ENCODE peak calls at places on chromosomes 4 and X, in four cellular contexts. H, T, W and S are unnamed samples.

GRCh38 chr4:182085051-182085480 is 158.1 kb upstream of the TENM3 start:
- DNase-seq in W (no peak), H (peak; percentile 29), T (no peak), S (no peak)

GRCh38 chrX:71533850-71534515 is 1.1 kb downstream of the OGT start:
- DNase-seq in T (peak; percentile 68), W (peak; percentile 63), H (peak; percentile 45), S (peak; percentile 45)

GRCh38 chr4:169009281-169010124 is 552 bp downstream of the CBR4 start:
- DNase-seq in W (peak; percentile 68), H (peak; percentile 51), T (peak; percentile 78), S (peak; percentile 78)

GRCh38 chr4:180827193-180827592 is 1416.0 kb upstream of the TENM3 start:
- DNase-seq in T (no peak), W (peak; percentile 28), H (no peak), S (no peak)

GRCh38 chr4:105240037-105240436 is 93.4 kb downstream of the TET2 start:
- DNase-seq in W (no peak), T (no peak), H (no peak), S (no peak)

GRCh38 chrX:120824021-120824420 is 51.6 kb downstream of the CT47B1 start:
- DNase-seq in T (no peak), W (no peak), H (no peak), S (no peak)

GRCh38 chrX:15321447-15321846 is 6.0 kb upstream of the ASB11 start:
- DNase-seq in W (no peak), T (peak; percentile 52), H (no peak), S (no peak)

GRCh38 chrX:139739138-139739537 is 31.2 kb upstream of the MCF2 start:
- DNase-seq in H (peak; percentile 29), W (peak; percentile 1), T (no peak), S (no peak)

GRCh38 chrX:136768469-136769084 is 12.2 kb downstream of the ARHGEF6 start:
- DNase-seq in H (peak; percentile 89), W (peak; percentile 83), T (peak; percentile 72), S (peak; percentile 48)

GRCh38 chrX:57353472-57354132 is 67.1 kb downstream of the FAAH2 start:
- DNase-seq in T (no peak), W (no peak), H (no peak), S (no peak)

GRCh38 chr4:72701987-72702819 is 133.2 kb upstream of the ADAMTS3 start:
- DNase-seq in T (no peak), H (peak; percentile 77), W (peak; percentile 75), S (no peak)

GRCh38 chr4:1336079-1336478 is 10.9 kb upstream of the UVSSA start:
- DNase-seq in W (peak; percentile 52), T (no peak), H (no peak), S (no peak)

GRCh38 chr4:182384496-182385155 is 141.4 kb downstream of the TENM3 start:
- DNase-seq in W (peak; percentile 9), H (no peak), T (no peak), S (no peak)

GRCh38 chr4:122331195-122331594 is 47.6 kb upstream of the ADAD1 start:
- DNase-seq in T (no peak), W (no peak), H (no peak), S (no peak)

DNA sequence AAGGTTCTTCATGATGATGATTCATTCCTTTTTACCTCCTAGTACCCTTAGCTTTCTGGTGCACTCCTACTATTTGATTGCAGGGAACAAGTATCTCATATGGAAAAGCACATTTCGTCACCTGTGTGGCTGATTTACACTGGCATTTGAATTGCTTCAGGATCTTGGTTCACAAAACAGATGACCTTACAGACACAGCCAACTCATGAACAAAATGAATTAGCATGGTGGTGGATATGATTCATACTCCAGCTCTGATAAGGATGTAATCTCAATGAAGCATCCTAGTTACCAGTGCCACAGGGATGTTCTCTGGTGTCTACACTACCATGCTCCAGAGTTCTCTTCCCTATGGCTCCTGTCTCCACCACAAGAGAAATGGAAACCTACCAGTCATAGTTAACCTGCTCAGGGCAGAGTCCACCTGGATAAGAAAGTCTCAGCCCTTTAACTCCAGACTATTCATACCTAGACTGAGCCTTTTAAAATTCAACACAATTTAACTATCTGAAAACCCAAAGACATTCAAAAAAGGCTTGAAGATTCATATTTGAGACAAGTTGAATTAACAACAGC is 40.7 kb downstream of the TEC start:
- DNase-seq in H (no peak), T (no peak), W (no peak), S (no peak)
- H3K4me3 ChIP-seq in H (no peak overlapping the region), T (no peak overlapping the region), W (no peak overlapping the region), S (no peak overlapping the region)

DNA sequence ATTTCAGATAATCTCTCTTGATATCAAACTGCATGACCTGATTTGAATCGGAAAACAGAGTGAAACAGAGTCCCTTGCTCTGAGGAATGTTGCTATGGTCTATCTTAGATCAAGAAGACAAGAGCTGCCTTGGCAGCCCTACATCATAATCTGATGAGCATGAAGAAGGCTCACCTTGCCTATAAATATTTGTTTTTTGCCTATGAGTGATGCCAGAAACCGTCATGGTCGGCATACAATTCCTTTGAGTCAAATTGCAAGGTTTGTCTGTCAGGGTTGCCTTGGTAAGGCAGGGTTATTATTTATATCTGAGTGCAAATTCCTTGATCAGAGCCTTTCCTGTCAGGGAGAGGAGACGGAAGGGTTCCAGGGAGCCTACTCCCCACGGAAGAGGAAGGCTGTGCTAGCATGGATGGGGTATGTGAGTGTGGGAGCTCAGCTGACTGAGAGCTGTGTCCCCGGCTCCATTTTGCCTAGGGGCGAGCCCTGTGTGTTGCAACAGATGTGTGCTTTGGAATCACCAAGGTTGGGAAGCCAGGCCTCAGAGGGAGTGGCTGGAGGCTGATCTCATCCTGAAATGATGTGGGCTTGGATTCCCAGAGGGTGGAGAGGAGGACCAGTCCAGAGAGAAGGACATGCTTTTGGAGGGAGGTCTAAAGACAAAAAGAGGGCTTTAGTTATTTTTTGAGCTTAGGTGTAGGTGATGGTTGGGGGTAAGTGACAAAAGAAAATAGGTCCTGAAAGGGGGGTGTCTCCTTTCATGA is 43.6 kb downstream of the RTL9 start:
- DNase-seq in T (peak; percentile 53), W (peak; percentile 62), H (peak; percentile 40), S (no peak)
- H3K27me3 ChIP-seq in T (no peaks in the 10 kb centered on the region), W (no peaks in the 10 kb centered on the region), H (no peaks in the 10 kb centered on the region), S (no peaks in the 10 kb centered on the region)

GRCh38 chr4:37991623-37992410 is 31.6 kb downstream of the PTTG2 start:
- DNase-seq in W (no peak), T (no peak), H (no peak), S (no peak)
- H3K27ac ChIP-seq in W (peak overlapping the region; percentile 80), T (peak overlapping the region; percentile 12), H (no peak overlapping the region), S (no peak overlapping the region)

GRCh38 chr4:53656421-53656981 is 65.2 kb upstream of the LNX1 start:
- DNase-seq in T (peak; percentile 52), H (no peak), W (peak; percentile 79), S (no peak)
- H3K4me3 ChIP-seq in T (no peak overlapping the region), H (no peak overlapping the region), W (no peak overlapping the region), S (no peak overlapping the region)

GRCh38 chrX:114717921-114718320 is 134.0 kb downstream of the HTR2C start:
- DNase-seq in W (no peak), T (no peak), H (no peak), S (no peak)

DNA sequence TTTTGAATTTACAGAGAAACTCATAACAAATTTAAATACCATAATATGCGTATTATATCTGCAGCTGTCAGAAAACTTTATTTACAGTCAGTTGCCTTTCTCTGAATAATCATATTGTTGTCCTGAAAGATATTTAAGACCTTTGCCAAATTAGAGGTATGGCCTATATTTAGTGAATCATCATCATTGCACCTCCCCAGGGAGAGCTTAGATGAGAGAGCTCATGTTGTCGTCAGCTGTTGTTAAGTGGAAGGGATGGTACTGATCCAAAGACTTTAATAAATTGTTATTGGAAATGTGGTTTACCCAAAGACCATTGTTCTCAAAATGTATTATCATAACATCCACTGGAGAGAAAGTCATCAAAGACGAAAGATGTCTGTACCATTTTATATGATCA is 128.6 kb downstream of the HTR2C start:
- DNase-seq in H (no peak), W (no peak), T (no peak), S (no peak)
- H3K27me3 ChIP-seq in H (no peaks in the 10 kb centered on the region), W (no peaks in the 10 kb centered on the region), T (no peaks in the 10 kb centered on the region), S (no peaks in the 10 kb centered on the region)

GRCh38 chr4:106583567-106583966 is 215.0 kb upstream of the GIMD1 start:
- DNase-seq in W (peak; percentile 84), H (peak; percentile 83), T (no peak), S (no peak)
- H3K27ac ChIP-seq in W (no peak overlapping the region), H (peak overlapping the region; percentile 58), T (no peak overlapping the region), S (no peak overlapping the region)

GRCh38 chr4:8373270-8373972 is 67.1 kb downstream of the ACOX3 start:
- DNase-seq in H (no peak), T (peak; percentile 38), W (no peak), S (peak; percentile 39)
- H3K4me3 ChIP-seq in H (no peak overlapping the region), T (no peak overlapping the region), W (no peak overlapping the region), S (no peak overlapping the region)

DNA sequence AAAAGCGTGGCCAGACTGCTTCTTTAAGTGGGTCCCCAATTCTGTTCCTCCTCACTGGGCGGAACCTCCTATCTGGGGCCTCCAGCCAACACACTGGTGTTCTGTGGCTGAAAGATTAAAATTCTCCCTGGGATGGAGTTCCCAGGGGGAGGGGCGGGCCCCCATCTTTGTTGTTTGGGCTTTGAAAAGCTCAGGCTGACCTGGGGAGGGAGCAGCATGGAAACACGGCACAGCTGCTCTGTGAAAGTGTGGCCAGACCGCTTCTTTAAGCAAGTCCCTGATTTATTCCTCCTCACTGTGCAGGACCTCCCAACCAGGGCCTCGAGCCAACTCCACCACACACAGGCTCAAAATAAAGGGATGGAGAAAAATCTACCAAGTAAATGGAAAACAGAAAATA is 219.5 kb downstream of the TMEM47 start:
- DNase-seq in T (no peak), H (no peak), W (no peak), S (no peak)
- H3K27me3 ChIP-seq in T (no peaks in the 10 kb centered on the region), H (no peaks in the 10 kb centered on the region), W (no peaks in the 10 kb centered on the region), S (no peaks in the 10 kb centered on the region)

GRCh38 chrX:102832661-102833060 is 104.4 kb upstream of the RAB40AL start:
- DNase-seq in H (peak; percentile 73), T (no peak), W (peak; percentile 58), S (no peak)

GRCh38 chrX:102835504-102836146 is 101.4 kb upstream of the RAB40AL start:
- DNase-seq in H (peak; percentile 43), T (no peak), W (peak; percentile 51), S (no peak)

GRCh38 chrX:102837843-102838242 is 99.2 kb upstream of the RAB40AL start:
- DNase-seq in H (no peak), T (no peak), W (no peak), S (no peak)

GRCh38 chrX:102833136-102833535 is 103.9 kb upstream of the RAB40AL start:
- DNase-seq in T (no peak), H (peak; percentile 18), W (peak; percentile 18), S (no peak)
- H3K27ac ChIP-seq in T (no peak overlapping the region), H (peak overlapping the region; percentile 7), W (no peak overlapping the region), S (no peak overlapping the region)